ENCODE peak calls at places on chromosomes 7 and 10, in nine cellular contexts. One of them, this sample, is unnamed.

GRCh38 chr7:36300696-36301350 is 88.8 kb upstream of the ANLN start:
- DNase-seq in astrocyte of the spinal cord: no peak
- DNase-seq in activated CD8-positive, alpha-beta T cell treated with anti-CD3 and anti-CD28 coated beads, Interleukin-2, amount 10 ng/mL, durations not matched to agents 7 days and 5 days: no peak
- DNase-seq in activated gamma-delta T cell treated with anti-CD3 and anti-CD28 coated beads, Interleukin-2, amount 50 U/mL, for 16 hours: no peak
- DNase-seq in right cardiac atrium: no peak
- DNase-seq in adipocyte: no peak
- DNase-seq in astrocyte of the cerebellum: no peak
- DNase-seq in activated naive CD8-positive, alpha-beta T cell treated with anti-CD3 and anti-CD28 coated beads, Interleukin-2, amount 50 U/mL, for 24 hours: no peak
- DNase-seq in left lobe of liver: peak
- DNase-seq in this sample: no peak

GRCh38 chr10:46323176-46323575 is 36.4 kb downstream of the ANTXRL start:
- DNase-seq in astrocyte of the spinal cord: no peak
- DNase-seq in activated CD8-positive, alpha-beta T cell treated with anti-CD3 and anti-CD28 coated beads, Interleukin-2, amount 10 ng/mL, durations not matched to agents 7 days and 5 days: no peak
- DNase-seq in activated gamma-delta T cell treated with anti-CD3 and anti-CD28 coated beads, Interleukin-2, amount 50 U/mL, for 16 hours: no peak
- DNase-seq in right cardiac atrium: no peak
- DNase-seq in adipocyte: no peak
- DNase-seq in astrocyte of the cerebellum: no peak
- DNase-seq in activated naive CD8-positive, alpha-beta T cell treated with anti-CD3 and anti-CD28 coated beads, Interleukin-2, amount 50 U/mL, for 24 hours: no peak
- DNase-seq in left lobe of liver: no peak
- DNase-seq in this sample: no peak

GRCh38 chr10:88045544-88046415 is 182.4 kb downstream of the PTEN start:
- DNase-seq in astrocyte of the spinal cord: peak
- DNase-seq in activated CD8-positive, alpha-beta T cell treated with anti-CD3 and anti-CD28 coated beads, Interleukin-2, amount 10 ng/mL, durations not matched to agents 7 days and 5 days: no peak
- DNase-seq in activated gamma-delta T cell treated with anti-CD3 and anti-CD28 coated beads, Interleukin-2, amount 50 U/mL, for 16 hours: no peak
- DNase-seq in right cardiac atrium: no peak
- DNase-seq in adipocyte: no peak
- DNase-seq in astrocyte of the cerebellum: no peak
- DNase-seq in activated naive CD8-positive, alpha-beta T cell treated with anti-CD3 and anti-CD28 coated beads, Interleukin-2, amount 50 U/mL, for 24 hours: no peak
- DNase-seq in left lobe of liver: no peak
- DNase-seq in this sample: no peak

GRCh38 chr10:71837085-71837827 is 13.8 kb downstream of the PSAP start:
- DNase-seq in astrocyte of the spinal cord: no peak
- DNase-seq in activated CD8-positive, alpha-beta T cell treated with anti-CD3 and anti-CD28 coated beads, Interleukin-2, amount 10 ng/mL, durations not matched to agents 7 days and 5 days: no peak
- DNase-seq in activated gamma-delta T cell treated with anti-CD3 and anti-CD28 coated beads, Interleukin-2, amount 50 U/mL, for 16 hours: no peak
- DNase-seq in right cardiac atrium: no peak
- DNase-seq in adipocyte: peak
- DNase-seq in astrocyte of the cerebellum: no peak
- DNase-seq in activated naive CD8-positive, alpha-beta T cell treated with anti-CD3 and anti-CD28 coated beads, Interleukin-2, amount 50 U/mL, for 24 hours: no peak
- DNase-seq in left lobe of liver: no peak
- DNase-seq in this sample: no peak

GRCh38 chr7:12647364-12648219 is 39.8 kb upstream of the ARL4A start:
- DNase-seq in astrocyte of the spinal cord: peak
- DNase-seq in activated CD8-positive, alpha-beta T cell treated with anti-CD3 and anti-CD28 coated beads, Interleukin-2, amount 10 ng/mL, durations not matched to agents 7 days and 5 days: no peak
- DNase-seq in activated gamma-delta T cell treated with anti-CD3 and anti-CD28 coated beads, Interleukin-2, amount 50 U/mL, for 16 hours: no peak
- DNase-seq in right cardiac atrium: no peak
- DNase-seq in adipocyte: peak
- DNase-seq in astrocyte of the cerebellum: no peak
- DNase-seq in activated naive CD8-positive, alpha-beta T cell treated with anti-CD3 and anti-CD28 coated beads, Interleukin-2, amount 50 U/mL, for 24 hours: no peak
- DNase-seq in left lobe of liver: no peak
- DNase-seq in this sample: peak

GRCh38 chr7:77753173-77753572 is 45.1 kb downstream of the TMEM60 start:
- DNase-seq in astrocyte of the spinal cord: no peak
- DNase-seq in activated CD8-positive, alpha-beta T cell treated with anti-CD3 and anti-CD28 coated beads, Interleukin-2, amount 10 ng/mL, durations not matched to agents 7 days and 5 days: no peak
- DNase-seq in activated gamma-delta T cell treated with anti-CD3 and anti-CD28 coated beads, Interleukin-2, amount 50 U/mL, for 16 hours: no peak
- DNase-seq in right cardiac atrium: no peak
- DNase-seq in adipocyte: no peak
- DNase-seq in astrocyte of the cerebellum: no peak
- DNase-seq in activated naive CD8-positive, alpha-beta T cell treated with anti-CD3 and anti-CD28 coated beads, Interleukin-2, amount 50 U/mL, for 24 hours: no peak
- DNase-seq in left lobe of liver: no peak
- DNase-seq in this sample: no peak

GRCh38 chr10:96863922-96864543 is 31.9 kb downstream of the LCOR start:
- DNase-seq in astrocyte of the spinal cord: peak
- DNase-seq in activated CD8-positive, alpha-beta T cell treated with anti-CD3 and anti-CD28 coated beads, Interleukin-2, amount 10 ng/mL, durations not matched to agents 7 days and 5 days: no peak
- DNase-seq in activated gamma-delta T cell treated with anti-CD3 and anti-CD28 coated beads, Interleukin-2, amount 50 U/mL, for 16 hours: no peak
- DNase-seq in right cardiac atrium: no peak
- DNase-seq in adipocyte: peak
- DNase-seq in astrocyte of the cerebellum: no peak
- DNase-seq in activated naive CD8-positive, alpha-beta T cell treated with anti-CD3 and anti-CD28 coated beads, Interleukin-2, amount 50 U/mL, for 24 hours: no peak
- DNase-seq in left lobe of liver: no peak
- DNase-seq in this sample: peak

GRCh38 chr7:76225379-76225778 is 23.7 kb downstream of the SRRM3 start:
- DNase-seq in astrocyte of the spinal cord: peak
- DNase-seq in activated CD8-positive, alpha-beta T cell treated with anti-CD3 and anti-CD28 coated beads, Interleukin-2, amount 10 ng/mL, durations not matched to agents 7 days and 5 days: peak
- DNase-seq in activated gamma-delta T cell treated with anti-CD3 and anti-CD28 coated beads, Interleukin-2, amount 50 U/mL, for 16 hours: no peak
- DNase-seq in right cardiac atrium: peak
- DNase-seq in adipocyte: peak
- DNase-seq in astrocyte of the cerebellum: no peak
- DNase-seq in activated naive CD8-positive, alpha-beta T cell treated with anti-CD3 and anti-CD28 coated beads, Interleukin-2, amount 50 U/mL, for 24 hours: peak
- DNase-seq in left lobe of liver: no peak
- DNase-seq in this sample: peak

GRCh38 chr10:130254168-130255061 is 118.2 kb downstream of the GLRX3 start:
- DNase-seq in astrocyte of the spinal cord: no peak
- DNase-seq in activated CD8-positive, alpha-beta T cell treated with anti-CD3 and anti-CD28 coated beads, Interleukin-2, amount 10 ng/mL, durations not matched to agents 7 days and 5 days: no peak
- DNase-seq in activated gamma-delta T cell treated with anti-CD3 and anti-CD28 coated beads, Interleukin-2, amount 50 U/mL, for 16 hours: no peak
- DNase-seq in right cardiac atrium: no peak
- DNase-seq in adipocyte: peak
- DNase-seq in astrocyte of the cerebellum: no peak
- DNase-seq in activated naive CD8-positive, alpha-beta T cell treated with anti-CD3 and anti-CD28 coated beads, Interleukin-2, amount 50 U/mL, for 24 hours: no peak
- DNase-seq in left lobe of liver: peak
- DNase-seq in this sample: no peak

GRCh38 chr10:72001026-72001380 is 36.8 kb downstream of the CHST3 start:
- DNase-seq in astrocyte of the spinal cord: no peak
- DNase-seq in activated CD8-positive, alpha-beta T cell treated with anti-CD3 and anti-CD28 coated beads, Interleukin-2, amount 10 ng/mL, durations not matched to agents 7 days and 5 days: no peak
- DNase-seq in activated gamma-delta T cell treated with anti-CD3 and anti-CD28 coated beads, Interleukin-2, amount 50 U/mL, for 16 hours: no peak
- DNase-seq in right cardiac atrium: peak
- DNase-seq in adipocyte: peak
- DNase-seq in astrocyte of the cerebellum: no peak
- DNase-seq in activated naive CD8-positive, alpha-beta T cell treated with anti-CD3 and anti-CD28 coated beads, Interleukin-2, amount 50 U/mL, for 24 hours: no peak
- DNase-seq in left lobe of liver: no peak
- DNase-seq in this sample: no peak

GRCh38 chr7:5634107-5634950 is 147.1 kb downstream of the RNF216 start:
- DNase-seq in astrocyte of the spinal cord: peak
- DNase-seq in activated CD8-positive, alpha-beta T cell treated with anti-CD3 and anti-CD28 coated beads, Interleukin-2, amount 10 ng/mL, durations not matched to agents 7 days and 5 days: no peak
- DNase-seq in activated gamma-delta T cell treated with anti-CD3 and anti-CD28 coated beads, Interleukin-2, amount 50 U/mL, for 16 hours: no peak
- DNase-seq in right cardiac atrium: peak
- DNase-seq in adipocyte: peak
- DNase-seq in astrocyte of the cerebellum: peak
- DNase-seq in activated naive CD8-positive, alpha-beta T cell treated with anti-CD3 and anti-CD28 coated beads, Interleukin-2, amount 50 U/mL, for 24 hours: no peak
- DNase-seq in left lobe of liver: no peak
- DNase-seq in this sample: no peak

GRCh38 chr10:76547352-76547972 is 1090.1 kb downstream of the KCNMA1 start:
- DNase-seq in astrocyte of the spinal cord: peak
- DNase-seq in activated CD8-positive, alpha-beta T cell treated with anti-CD3 and anti-CD28 coated beads, Interleukin-2, amount 10 ng/mL, durations not matched to agents 7 days and 5 days: peak
- DNase-seq in activated gamma-delta T cell treated with anti-CD3 and anti-CD28 coated beads, Interleukin-2, amount 50 U/mL, for 16 hours: peak
- DNase-seq in right cardiac atrium: peak
- DNase-seq in adipocyte: peak
- DNase-seq in astrocyte of the cerebellum: peak
- DNase-seq in activated naive CD8-positive, alpha-beta T cell treated with anti-CD3 and anti-CD28 coated beads, Interleukin-2, amount 50 U/mL, for 24 hours: peak
- DNase-seq in left lobe of liver: peak
- DNase-seq in this sample: peak

GRCh38 chr7:158065340-158065739 is 522.3 kb downstream of the PTPRN2 start:
- DNase-seq in astrocyte of the spinal cord: no peak
- DNase-seq in activated CD8-positive, alpha-beta T cell treated with anti-CD3 and anti-CD28 coated beads, Interleukin-2, amount 10 ng/mL, durations not matched to agents 7 days and 5 days: no peak
- DNase-seq in activated gamma-delta T cell treated with anti-CD3 and anti-CD28 coated beads, Interleukin-2, amount 50 U/mL, for 16 hours: no peak
- DNase-seq in right cardiac atrium: peak
- DNase-seq in adipocyte: no peak
- DNase-seq in astrocyte of the cerebellum: no peak
- DNase-seq in activated naive CD8-positive, alpha-beta T cell treated with anti-CD3 and anti-CD28 coated beads, Interleukin-2, amount 50 U/mL, for 24 hours: no peak
- DNase-seq in left lobe of liver: no peak
- DNase-seq in this sample: no peak

GRCh38 chr7:388961-389701 is 99.2 kb downstream of the FOXL3 start:
- DNase-seq in astrocyte of the spinal cord: no peak
- DNase-seq in activated CD8-positive, alpha-beta T cell treated with anti-CD3 and anti-CD28 coated beads, Interleukin-2, amount 10 ng/mL, durations not matched to agents 7 days and 5 days: no peak
- DNase-seq in activated gamma-delta T cell treated with anti-CD3 and anti-CD28 coated beads, Interleukin-2, amount 50 U/mL, for 16 hours: no peak
- DNase-seq in right cardiac atrium: peak
- DNase-seq in adipocyte: no peak
- DNase-seq in astrocyte of the cerebellum: no peak
- DNase-seq in activated naive CD8-positive, alpha-beta T cell treated with anti-CD3 and anti-CD28 coated beads, Interleukin-2, amount 50 U/mL, for 24 hours: no peak
- DNase-seq in left lobe of liver: no peak
- DNase-seq in this sample: no peak

GRCh38 chr7:19442016-19442785 is 266.6 kb downstream of the POLR1F start:
- DNase-seq in astrocyte of the spinal cord: peak
- DNase-seq in activated CD8-positive, alpha-beta T cell treated with anti-CD3 and anti-CD28 coated beads, Interleukin-2, amount 10 ng/mL, durations not matched to agents 7 days and 5 days: no peak
- DNase-seq in activated gamma-delta T cell treated with anti-CD3 and anti-CD28 coated beads, Interleukin-2, amount 50 U/mL, for 16 hours: no peak
- DNase-seq in right cardiac atrium: peak
- DNase-seq in adipocyte: peak
- DNase-seq in astrocyte of the cerebellum: peak
- DNase-seq in activated naive CD8-positive, alpha-beta T cell treated with anti-CD3 and anti-CD28 coated beads, Interleukin-2, amount 50 U/mL, for 24 hours: no peak
- DNase-seq in left lobe of liver: no peak
- DNase-seq in this sample: peak

GRCh38 chr10:76080406-76080805 is 649.0 kb downstream of the LRMDA start:
- DNase-seq in astrocyte of the spinal cord: peak
- DNase-seq in activated CD8-positive, alpha-beta T cell treated with anti-CD3 and anti-CD28 coated beads, Interleukin-2, amount 10 ng/mL, durations not matched to agents 7 days and 5 days: no peak
- DNase-seq in activated gamma-delta T cell treated with anti-CD3 and anti-CD28 coated beads, Interleukin-2, amount 50 U/mL, for 16 hours: no peak
- DNase-seq in right cardiac atrium: no peak
- DNase-seq in adipocyte: peak
- DNase-seq in astrocyte of the cerebellum: peak
- DNase-seq in activated naive CD8-positive, alpha-beta T cell treated with anti-CD3 and anti-CD28 coated beads, Interleukin-2, amount 50 U/mL, for 24 hours: no peak
- DNase-seq in left lobe of liver: no peak
- DNase-seq in this sample: no peak

GRCh38 chr7:7408001-7408770 is 127.5 kb downstream of the COL28A1 start:
- DNase-seq in astrocyte of the spinal cord: no peak
- DNase-seq in activated CD8-positive, alpha-beta T cell treated with anti-CD3 and anti-CD28 coated beads, Interleukin-2, amount 10 ng/mL, durations not matched to agents 7 days and 5 days: no peak
- DNase-seq in activated gamma-delta T cell treated with anti-CD3 and anti-CD28 coated beads, Interleukin-2, amount 50 U/mL, for 16 hours: no peak
- DNase-seq in right cardiac atrium: no peak
- DNase-seq in adipocyte: no peak
- DNase-seq in astrocyte of the cerebellum: no peak
- DNase-seq in activated naive CD8-positive, alpha-beta T cell treated with anti-CD3 and anti-CD28 coated beads, Interleukin-2, amount 50 U/mL, for 24 hours: no peak
- DNase-seq in left lobe of liver: no peak
- DNase-seq in this sample: peak

GRCh38 chr7:137329411-137329810 is 14.1 kb downstream of the PTN start:
- DNase-seq in astrocyte of the spinal cord: no peak
- DNase-seq in activated CD8-positive, alpha-beta T cell treated with anti-CD3 and anti-CD28 coated beads, Interleukin-2, amount 10 ng/mL, durations not matched to agents 7 days and 5 days: no peak
- DNase-seq in activated gamma-delta T cell treated with anti-CD3 and anti-CD28 coated beads, Interleukin-2, amount 50 U/mL, for 16 hours: no peak
- DNase-seq in right cardiac atrium: no peak
- DNase-seq in adipocyte: no peak
- DNase-seq in astrocyte of the cerebellum: no peak
- DNase-seq in activated naive CD8-positive, alpha-beta T cell treated with anti-CD3 and anti-CD28 coated beads, Interleukin-2, amount 50 U/mL, for 24 hours: no peak
- DNase-seq in left lobe of liver: no peak
- DNase-seq in this sample: no peak

GRCh38 chr7:90709501-90710465 is 113.7 kb downstream of the CDK14 start:
- DNase-seq in astrocyte of the spinal cord: peak
- DNase-seq in activated CD8-positive, alpha-beta T cell treated with anti-CD3 and anti-CD28 coated beads, Interleukin-2, amount 10 ng/mL, durations not matched to agents 7 days and 5 days: no peak
- DNase-seq in activated gamma-delta T cell treated with anti-CD3 and anti-CD28 coated beads, Interleukin-2, amount 50 U/mL, for 16 hours: no peak
- DNase-seq in right cardiac atrium: peak
- DNase-seq in adipocyte: peak
- DNase-seq in astrocyte of the cerebellum: peak
- DNase-seq in activated naive CD8-positive, alpha-beta T cell treated with anti-CD3 and anti-CD28 coated beads, Interleukin-2, amount 50 U/mL, for 24 hours: no peak
- DNase-seq in left lobe of liver: no peak
- DNase-seq in this sample: peak

GRCh38 chr7:131726031-131726430 is 169.6 kb upstream of the PODXL start:
- DNase-seq in astrocyte of the spinal cord: no peak
- DNase-seq in activated CD8-positive, alpha-beta T cell treated with anti-CD3 and anti-CD28 coated beads, Interleukin-2, amount 10 ng/mL, durations not matched to agents 7 days and 5 days: no peak
- DNase-seq in activated gamma-delta T cell treated with anti-CD3 and anti-CD28 coated beads, Interleukin-2, amount 50 U/mL, for 16 hours: no peak
- DNase-seq in right cardiac atrium: no peak
- DNase-seq in adipocyte: no peak
- DNase-seq in astrocyte of the cerebellum: no peak
- DNase-seq in activated naive CD8-positive, alpha-beta T cell treated with anti-CD3 and anti-CD28 coated beads, Interleukin-2, amount 50 U/mL, for 24 hours: no peak
- DNase-seq in left lobe of liver: no peak
- DNase-seq in this sample: no peak

GRCh38 chr10:127148933-127149220 is 47.5 kb downstream of the INSYN2A start:
- DNase-seq in astrocyte of the spinal cord: peak
- DNase-seq in activated CD8-positive, alpha-beta T cell treated with anti-CD3 and anti-CD28 coated beads, Interleukin-2, amount 10 ng/mL, durations not matched to agents 7 days and 5 days: no peak
- DNase-seq in activated gamma-delta T cell treated with anti-CD3 and anti-CD28 coated beads, Interleukin-2, amount 50 U/mL, for 16 hours: no peak
- DNase-seq in right cardiac atrium: no peak
- DNase-seq in adipocyte: peak
- DNase-seq in astrocyte of the cerebellum: peak
- DNase-seq in activated naive CD8-positive, alpha-beta T cell treated with anti-CD3 and anti-CD28 coated beads, Interleukin-2, amount 50 U/mL, for 24 hours: no peak
- DNase-seq in left lobe of liver: no peak
- DNase-seq in this sample: peak

GRCh38 chr7:29035044-29035740 is 77.1 kb upstream of the TRIL start:
- DNase-seq in astrocyte of the spinal cord: peak
- DNase-seq in activated CD8-positive, alpha-beta T cell treated with anti-CD3 and anti-CD28 coated beads, Interleukin-2, amount 10 ng/mL, durations not matched to agents 7 days and 5 days: peak
- DNase-seq in activated gamma-delta T cell treated with anti-CD3 and anti-CD28 coated beads, Interleukin-2, amount 50 U/mL, for 16 hours: no peak
- DNase-seq in right cardiac atrium: no peak
- DNase-seq in adipocyte: peak
- DNase-seq in astrocyte of the cerebellum: peak
- DNase-seq in activated naive CD8-positive, alpha-beta T cell treated with anti-CD3 and anti-CD28 coated beads, Interleukin-2, amount 50 U/mL, for 24 hours: peak
- DNase-seq in left lobe of liver: no peak
- DNase-seq in this sample: peak

GRCh38 chr10:123621910-123622309 is 44.2 kb upstream of the GPR26 start:
- DNase-seq in astrocyte of the spinal cord: no peak
- DNase-seq in activated CD8-positive, alpha-beta T cell treated with anti-CD3 and anti-CD28 coated beads, Interleukin-2, amount 10 ng/mL, durations not matched to agents 7 days and 5 days: no peak
- DNase-seq in activated gamma-delta T cell treated with anti-CD3 and anti-CD28 coated beads, Interleukin-2, amount 50 U/mL, for 16 hours: no peak
- DNase-seq in right cardiac atrium: no peak
- DNase-seq in adipocyte: peak
- DNase-seq in astrocyte of the cerebellum: no peak
- DNase-seq in activated naive CD8-positive, alpha-beta T cell treated with anti-CD3 and anti-CD28 coated beads, Interleukin-2, amount 50 U/mL, for 24 hours: no peak
- DNase-seq in left lobe of liver: no peak
- DNase-seq in this sample: no peak

GRCh38 chr10:69802424-69803161 is 887 bp downstream of the COL13A1 start:
- DNase-seq in astrocyte of the spinal cord: peak
- DNase-seq in activated CD8-positive, alpha-beta T cell treated with anti-CD3 and anti-CD28 coated beads, Interleukin-2, amount 10 ng/mL, durations not matched to agents 7 days and 5 days: no peak
- DNase-seq in activated gamma-delta T cell treated with anti-CD3 and anti-CD28 coated beads, Interleukin-2, amount 50 U/mL, for 16 hours: no peak
- DNase-seq in right cardiac atrium: peak
- DNase-seq in adipocyte: peak
- DNase-seq in astrocyte of the cerebellum: no peak
- DNase-seq in activated naive CD8-positive, alpha-beta T cell treated with anti-CD3 and anti-CD28 coated beads, Interleukin-2, amount 50 U/mL, for 24 hours: no peak
- DNase-seq in left lobe of liver: no peak
- DNase-seq in this sample: peak

GRCh38 chr7:112414855-112415490 is 35.3 kb upstream of the IFRD1 start:
- DNase-seq in astrocyte of the spinal cord: no peak
- DNase-seq in activated CD8-positive, alpha-beta T cell treated with anti-CD3 and anti-CD28 coated beads, Interleukin-2, amount 10 ng/mL, durations not matched to agents 7 days and 5 days: no peak
- DNase-seq in activated gamma-delta T cell treated with anti-CD3 and anti-CD28 coated beads, Interleukin-2, amount 50 U/mL, for 16 hours: no peak
- DNase-seq in right cardiac atrium: no peak
- DNase-seq in adipocyte: peak
- DNase-seq in astrocyte of the cerebellum: no peak
- DNase-seq in activated naive CD8-positive, alpha-beta T cell treated with anti-CD3 and anti-CD28 coated beads, Interleukin-2, amount 50 U/mL, for 24 hours: no peak
- DNase-seq in left lobe of liver: no peak
- DNase-seq in this sample: peak

GRCh38 chr7:112360681-112361080 is 89.6 kb upstream of the IFRD1 start:
- DNase-seq in astrocyte of the spinal cord: no peak
- DNase-seq in activated CD8-positive, alpha-beta T cell treated with anti-CD3 and anti-CD28 coated beads, Interleukin-2, amount 10 ng/mL, durations not matched to agents 7 days and 5 days: no peak
- DNase-seq in activated gamma-delta T cell treated with anti-CD3 and anti-CD28 coated beads, Interleukin-2, amount 50 U/mL, for 16 hours: no peak
- DNase-seq in right cardiac atrium: no peak
- DNase-seq in adipocyte: peak
- DNase-seq in astrocyte of the cerebellum: no peak
- DNase-seq in activated naive CD8-positive, alpha-beta T cell treated with anti-CD3 and anti-CD28 coated beads, Interleukin-2, amount 50 U/mL, for 24 hours: no peak
- DNase-seq in left lobe of liver: no peak
- DNase-seq in this sample: no peak

This sample was measured in epithelial cell of esophagus.